ENCODE peak calls at places on chromosomes 2 and 18, in six cellular contexts. V is heart left ventricle; B is Caco-2; F is CD8-positive, alpha-beta T cell; Z is cardiac muscle cell; C is Peyer's patch. J is an unnamed sample. For H3K4me1, the result is how much of the 10 kb centered on the place peaks cover.

GRCh38 chr2:25312958-25313710 is 28.6 kb downstream of the DNMT3A start:
- DNase-seq in V (no peak), B (no peak), F (peak), Z (no peak), C (no peak), J (no peak)

GRCh38 chr2:181070119-181070833 is 89.9 kb downstream of the UBE2E3 start:
- DNase-seq in V (no peak), B (no peak), F (no peak), Z (peak), C (no peak), J (no peak)

GRCh38 chr18:77899972-77900754 is 650.5 kb downstream of the GALR1 start:
- DNase-seq in V (no peak), B (no peak), F (peak), Z (peak), C (no peak), J (peak)

GRCh38 chr2:145184741-145185671 is 665.1 kb upstream of the ZEB2 start:
- DNase-seq in V (no peak), B (no peak), F (no peak), Z (peak), C (no peak), J (no peak)

GRCh38 chr18:76621782-76622495 is 126.9 kb upstream of the ZNF516 start:
- DNase-seq in V (no peak), B (no peak), F (no peak), Z (peak), C (no peak), J (no peak)

GRCh38 chr2:146659976-146660375 is 1184.9 kb upstream of the ACVR2A start:
- DNase-seq in V (no peak), B (no peak), F (no peak), Z (no peak), C (no peak), J (no peak)

GRCh38 chr2:16226942-16227664 is 286.8 kb downstream of the MYCN start:
- DNase-seq in V (no peak), B (no peak), F (no peak), Z (no peak), C (no peak), J (no peak)

GRCh38 chr18:12990662-12990976 is 543 bp upstream of the CEP192 start:
- DNase-seq in V (no peak), B (no peak), F (no peak), Z (no peak), C (no peak), J (no peak)

GRCh38 chr2:165953306-165953654 is 296 bp downstream of the TTC21B start:
- DNase-seq in V (no peak), B (no peak), F (no peak), Z (no peak), C (no peak), J (no peak)

DNA sequence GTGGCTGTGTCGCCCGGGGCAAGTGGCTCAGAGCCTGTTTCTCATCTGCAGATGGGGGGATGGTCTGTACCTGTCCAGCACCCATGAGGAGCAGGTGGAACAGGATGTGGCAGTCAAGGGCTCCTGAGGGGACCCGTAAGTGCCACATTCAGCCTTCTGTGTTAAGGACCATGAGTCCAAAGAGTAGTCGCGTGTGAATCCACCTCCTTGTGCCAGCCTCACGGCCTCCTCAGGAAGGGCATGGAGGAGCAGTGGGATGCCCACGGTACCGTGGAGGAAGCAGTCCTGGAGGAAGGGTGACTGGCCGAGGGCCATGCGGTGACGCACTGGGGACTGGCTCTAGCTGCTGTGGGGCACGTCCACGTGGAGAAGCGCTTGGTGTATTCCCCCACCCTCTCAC is 61.1 kb downstream of the ODC1 start:
- DNase-seq in V (no peak), B (no peak), F (no peak), Z (no peak), C (no peak), J (no peak)
- H3K4me1 ChIP-seq in V (under half), B (under half), F (half or more), Z (under half), C (under half), J (under half)

GRCh38 chr2:112958428-112959108 is 19.2 kb upstream of the IL36G start:
- DNase-seq in V (no peak), B (peak), F (peak), Z (peak), C (no peak), J (peak)

GRCh38 chr2:112959109-112959591 is 18.7 kb upstream of the IL36G start:
- DNase-seq in V (no peak), B (peak), F (no peak), Z (no peak), C (no peak), J (no peak)

GRCh38 chr2:112949456-112949855 is 28.4 kb upstream of the IL36G start:
- DNase-seq in V (no peak), B (no peak), F (no peak), Z (no peak), C (no peak), J (no peak)

GRCh38 chr2:112957511-112957910 is 20.3 kb upstream of the IL36G start:
- DNase-seq in V (no peak), B (no peak), F (no peak), Z (no peak), C (no peak), J (no peak)

GRCh38 chr2:112954364-112954763 is 23.4 kb upstream of the IL36G start:
- DNase-seq in V (no peak), B (no peak), F (no peak), Z (no peak), C (no peak), J (no peak)
- TF ChIP-seq CTCF in V (no peak), B (no peak), F (no peak), Z (no peak), C (no peak), J (no peak)

GRCh38 chr2:217788669-217789002 is 214.2 kb downstream of the TNS1 start:
- DNase-seq in V (no peak), B (no peak), F (no peak), Z (no peak), C (no peak), J (no peak)

GRCh38 chr2:217790681-217791392 is 212.0 kb downstream of the TNS1 start:
- DNase-seq in V (no peak), B (no peak), F (no peak), Z (peak), C (no peak), J (no peak)

GRCh38 chr2:217789003-217789735 is 213.6 kb downstream of the TNS1 start:
- DNase-seq in V (peak), B (peak), F (peak), Z (peak), C (peak), J (peak)

GRCh38 chr2:217789736-217790181 is 213.0 kb downstream of the TNS1 start:
- DNase-seq in V (no peak), B (no peak), F (no peak), Z (no peak), C (no peak), J (no peak)

GRCh38 chr2:217790195-217790594 is 212.6 kb downstream of the TNS1 start:
- DNase-seq in V (no peak), B (no peak), F (no peak), Z (no peak), C (no peak), J (no peak)
- H3K4me3 ChIP-seq in V (no peak), B (no peak), F (peak), Z (no peak), C (no peak), J (no peak)

GRCh38 chr18:63188063-63188462 is 131.5 kb downstream of the BCL2 start:
- DNase-seq in V (no peak), B (no peak), F (no peak), Z (no peak), C (no peak), J (no peak)
- H3K4me1 ChIP-seq in V (under half), B (under half), F (under half), Z (under half), C (under half), J (under half)

GRCh38 chr2:213934560-213934959 is 476.3 kb upstream of the VWC2L start:
- DNase-seq in V (no peak), B (peak), F (no peak), Z (peak), C (no peak), J (no peak)
- TF ChIP-seq CTCF in V (peak), B (peak), F (peak), Z (peak), C (peak), J (peak)

DNA sequence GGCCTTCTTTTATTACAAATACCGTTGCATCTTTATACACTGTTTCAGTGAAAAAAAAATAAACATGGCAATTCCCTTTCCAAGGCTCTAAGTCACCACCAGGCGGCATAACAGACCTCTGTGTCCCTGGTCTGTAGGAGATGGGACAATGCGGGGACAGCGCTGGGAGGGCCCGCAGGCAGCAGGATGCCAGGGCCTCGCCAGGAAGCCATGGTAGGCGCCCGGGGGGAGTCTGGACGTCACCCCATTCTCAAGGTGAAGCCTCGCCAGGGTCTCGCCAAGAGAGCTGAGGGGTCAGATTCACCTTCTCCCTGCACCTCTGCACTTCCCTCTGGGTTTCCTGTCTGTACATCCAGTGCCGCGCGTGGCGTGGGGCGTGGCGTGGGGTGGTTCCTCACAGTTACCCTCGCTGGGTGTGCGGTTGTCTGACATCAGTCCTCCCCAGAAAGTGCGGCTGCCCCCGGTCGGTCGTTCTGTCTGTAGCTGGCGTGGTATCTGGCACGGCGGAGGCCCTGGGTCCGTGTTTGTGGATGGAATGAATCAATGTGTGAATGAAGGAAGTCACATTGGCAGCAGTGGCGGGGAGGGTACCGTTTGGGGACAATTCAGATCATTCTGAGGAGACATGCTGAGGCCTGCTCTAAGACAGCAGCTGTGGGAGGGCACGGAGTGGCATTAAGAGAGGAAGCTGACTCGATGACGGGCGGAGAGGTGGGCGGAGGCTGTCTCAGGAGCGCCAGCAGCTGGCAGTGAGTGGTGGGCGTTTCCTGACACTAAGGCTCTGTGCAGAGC is 45.9 kb downstream of the LRRFIP1 start:
- DNase-seq in V (peak), B (no peak), F (peak), Z (peak), C (peak), J (peak)
- H3K4me3 ChIP-seq in V (peak), B (no peak), F (peak), Z (no peak), C (peak), J (peak)

GRCh38 chr2:85012855-85013254 is 41.9 kb downstream of the KCMF1 start:
- DNase-seq in V (no peak), B (no peak), F (no peak), Z (no peak), C (no peak), J (no peak)
- H3K4me1 ChIP-seq in V (half or more), B (under half), F (under half), Z (under half), C (under half), J (under half)